ENCODE peak calls at places on chromosome 2, in ten cellular contexts. P, L, I, O, M, A, G, Y, X and Z are unnamed samples.

GRCh38 chr2:54634012-54634411 is 89.5 kb upstream of the EML6 start:
- DNase-seq in P (no peak), Y (no peak), I (no peak), G (no peak), A (no peak), L (no peak), X (no peak), M (no peak), O (no peak), Z (no peak)

GRCh38 chr2:26971911-26972786 is 1.7 kb downstream of the MAPRE3 start:
- DNase-seq in X (no peak), L (no peak), A (no peak), G (no peak), P (no peak), Y (no peak), I (no peak), O (no peak), M (no peak), Z (no peak)

GRCh38 chr2:105127288-105127915 is 89.5 kb downstream of the MRPS9 start:
- DNase-seq in I (no peak), O (no peak), M (no peak), Y (no peak), A (no peak), L (no peak), P (peak), G (no peak), X (no peak), Z (no peak)

GRCh38 chr2:183937220-183937619 is 661.1 kb upstream of the ZNF804A start:
- DNase-seq in A (no peak), Y (no peak), O (no peak), P (no peak), I (no peak), M (no peak), L (no peak), X (no peak), G (no peak), Z (no peak)

GRCh38 chr2:120758181-120759048 is 22.7 kb downstream of the GLI2 start:
- DNase-seq in A (peak), O (peak), Y (peak), G (peak), I (peak), M (peak), P (no peak), X (no peak), L (no peak), Z (peak)

GRCh38 chr2:130370490-130370889 is 14.6 kb downstream of the PTPN18 start:
- DNase-seq in L (no peak), G (no peak), M (no peak), I (no peak), X (no peak), P (peak), Y (no peak), O (no peak), A (no peak), Z (no peak)

GRCh38 chr2:239444626-239445625 is 44.1 kb upstream of the HDAC4 start:
- DNase-seq in A (peak), M (peak), L (peak), X (peak), P (peak), O (peak), I (peak), G (peak), Y (peak), Z (peak)

GRCh38 chr2:165593081-165593480 is 123.6 kb downstream of the CSRNP3 start:
- DNase-seq in I (no peak), M (no peak), P (no peak), A (no peak), X (no peak), Y (no peak), L (peak), O (peak), G (no peak), Z (no peak)

GRCh38 chr2:168145598-168145997 is 101.8 kb downstream of the STK39 start:
- DNase-seq in I (no peak), O (no peak), M (no peak), G (no peak), P (peak), X (no peak), L (no peak), A (no peak), Y (no peak), Z (no peak)

GRCh38 chr2:219731173-219731572 is 103.7 kb downstream of the SLC4A3 start:
- DNase-seq in I (no peak), L (no peak), G (no peak), Y (no peak), X (no peak), P (peak), M (no peak), A (no peak), O (peak), Z (no peak)

GRCh38 chr2:109185338-109185737 is 56.3 kb downstream of the SH3RF3 start:
- DNase-seq in G (no peak), L (peak), O (peak), X (no peak), A (no peak), I (no peak), Y (peak), M (peak), P (no peak), Z (peak)

GRCh38 chr2:42601076-42601475 is 32.6 kb downstream of the MTA3 start:
- DNase-seq in X (no peak), M (no peak), I (no peak), O (peak), A (no peak), G (no peak), P (no peak), L (no peak), Y (no peak), Z (no peak)

GRCh38 chr2:222427606-222428320 is 3.4 kb downstream of the SGPP2 start:
- DNase-seq in M (no peak), A (peak), G (no peak), X (no peak), I (no peak), Y (no peak), P (peak), L (no peak), O (no peak), Z (no peak)

GRCh38 chr2:86632672-86633071 is 9.0 kb upstream of the RNF103 start:
- DNase-seq in M (no peak), X (no peak), L (no peak), G (no peak), Y (no peak), I (no peak), A (peak), O (no peak), P (no peak), Z (no peak)

GRCh38 chr2:23480991-23481797 is 96.2 kb downstream of the KLHL29 start:
- DNase-seq in I (peak), O (peak), M (no peak), L (peak), P (no peak), G (no peak), A (peak), X (no peak), Y (peak), Z (peak)

GRCh38 chr2:163884416-163884815 is 148.6 kb upstream of the FIGN start:
- DNase-seq in P (no peak), G (no peak), X (peak), A (no peak), Y (no peak), L (no peak), M (no peak), O (no peak), I (no peak), Z (no peak)

DNA sequence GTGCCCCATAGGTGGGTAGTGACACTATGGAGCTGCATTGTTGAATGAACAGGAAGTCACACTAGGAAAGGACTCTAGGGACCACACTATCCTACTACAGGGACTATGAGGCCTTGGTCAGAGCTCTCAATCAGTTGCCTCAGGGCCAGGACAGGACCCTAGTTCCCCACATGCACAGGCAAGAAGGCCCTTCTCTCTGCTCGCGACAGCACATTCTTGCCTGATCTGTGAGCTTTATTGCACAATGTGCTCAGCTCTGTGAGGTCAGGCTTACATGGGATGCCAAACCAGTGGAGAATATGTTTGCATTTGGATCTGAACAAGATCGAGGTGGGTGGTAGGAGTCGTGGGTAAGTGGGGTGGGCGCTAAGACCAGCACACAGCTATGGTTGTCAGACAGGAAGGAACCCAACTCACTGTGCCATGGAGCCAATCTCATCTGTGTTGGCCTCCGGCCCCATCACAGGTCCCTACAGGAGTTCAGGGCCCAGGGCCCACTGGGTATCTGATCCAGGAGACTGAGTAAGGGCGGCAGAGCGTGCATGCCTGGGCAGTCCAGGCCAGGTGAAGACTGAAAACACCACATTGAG is 8.0 kb downstream of the PCARE start:
- DNase-seq in L (no peak), O (peak), I (no peak), X (peak), G (no peak), P (peak), M (peak), A (no peak), Y (peak), Z (peak)
- TF ChIP-seq CTCF in L (no peak), O (no peak), I (no peak), X (no peak), G (no peak), P (no peak), M (no peak), A (no peak), Y (no peak), Z (no peak)

DNA sequence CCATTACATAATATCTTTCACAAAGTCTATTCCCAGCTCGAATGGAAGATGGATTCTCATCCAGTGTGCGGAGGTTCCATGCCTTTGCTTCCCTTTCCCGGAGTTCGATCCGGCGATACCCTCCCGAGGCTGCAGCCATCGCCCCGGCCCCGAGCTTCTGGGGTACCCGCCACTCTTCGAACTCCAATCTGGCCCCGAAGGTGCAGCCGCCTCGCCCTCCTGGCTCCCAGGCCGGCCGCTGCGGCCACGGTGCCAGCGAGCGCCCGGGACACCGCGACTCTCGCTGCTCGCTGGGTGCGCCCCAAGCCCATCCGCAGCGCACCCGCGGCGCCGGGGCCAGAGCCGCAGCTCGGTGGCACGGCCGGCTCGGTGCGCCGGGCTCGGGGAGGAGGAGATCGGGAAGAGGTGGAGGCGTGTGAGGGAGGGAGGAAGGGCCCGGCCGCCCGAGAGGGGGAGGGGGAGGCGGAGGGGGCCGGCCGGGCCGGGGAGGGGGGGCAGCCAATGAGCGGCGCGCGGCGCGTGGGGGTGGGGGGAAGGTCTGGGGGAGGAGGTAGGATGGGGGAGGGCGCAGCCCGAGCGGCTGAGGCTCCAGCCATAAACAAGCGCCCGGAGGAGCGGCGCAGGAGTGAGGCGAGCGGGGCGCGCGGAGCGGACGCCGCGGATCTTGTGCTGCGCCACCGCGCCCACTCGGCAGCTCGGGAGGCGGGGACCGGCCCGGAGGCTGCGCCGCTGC is at the start of gene CRIM1:
- DNase-seq in O (peak), G (peak), X (peak), P (peak), Y (peak), I (peak), M (peak), A (peak), L (peak), Z (peak)
- H3K4me3 ChIP-seq in O (peak), G (peak), X (no peak), P (peak), Y (peak), I (peak), M (peak), A (peak), L (peak), Z (peak)

GRCh38 chr2:69514406-69514805 is 77.2 kb upstream of the NFU1 start:
- DNase-seq in A (peak), M (no peak), O (peak), G (peak), I (no peak), L (peak), X (no peak), P (no peak), Y (peak), Z (peak)
- TF ChIP-seq CTCF in A (no peak), M (peak), O (no peak), G (no peak), I (no peak), L (peak), X (no peak), P (no peak), Y (no peak), Z (no peak)

GRCh38 chr2:111618953-111619902 is 264.8 kb downstream of the ANAPC1 start:
- DNase-seq in P (no peak), I (no peak), G (peak), Y (no peak), L (no peak), M (no peak), O (peak), X (peak), A (no peak), Z (peak)
- H3K4me3 ChIP-seq in P (no peak), I (no peak), G (no peak), Y (no peak), L (no peak), M (no peak), O (no peak), X (no peak), A (no peak), Z (no peak)